ENCODE peak calls at places on chromosomes 3 and 15, in six cellular contexts. E is spleen, B is SK-N-SH, T is mucosa of gallbladder, C is NCI-H524, Y is transverse colon. G is an unnamed sample.
A peak's percentile ranks its signal among the peaks of the same experiment; 100 is the strongest.

GRCh38 chr3:128999104-128999503 is 2.0 kb upstream of the EFCC1 start:
- DNase-seq in B (no peak), E (no peak), Y (no peak), C (no peak), T (no peak), G (no peak)

GRCh38 chr15:72339777-72340177 is 19.8 kb upstream of the CELF6 start:
- DNase-seq in T (no peak), B (peak; percentile 62), C (peak; percentile 56), E (no peak), Y (no peak), G (no peak)

GRCh38 chr15:65558336-65558735 is 28.1 kb downstream of the HACD3 start:
- DNase-seq in Y (no peak), C (no peak), E (no peak), B (no peak), T (no peak), G (no peak)

GRCh38 chr3:126781889-126782491 is 78.0 kb downstream of the CHCHD6 start:
- DNase-seq in T (no peak), E (no peak), Y (no peak), B (peak; percentile 60), C (peak; percentile 44), G (no peak)

GRCh38 chr3:124969963-124970722 is 35.6 kb upstream of the MUC13 start:
- DNase-seq in T (peak; percentile 51), B (no peak), Y (no peak), C (no peak), E (no peak), G (no peak)

GRCh38 chr15:85598203-85598602 is 196.5 kb downstream of the KLHL25 start:
- DNase-seq in Y (no peak), E (no peak), C (no peak), T (no peak), B (no peak), G (no peak)

GRCh38 chr15:60405405-60405804 is 7.6 kb upstream of the ANXA2 start:
- DNase-seq in T (no peak), C (no peak), B (no peak), E (no peak), Y (no peak), G (no peak)

GRCh38 chr15:92158426-92158825 is 235.3 kb upstream of the ST8SIA2 start:
- DNase-seq in Y (no peak), T (peak; percentile 39), B (no peak), E (no peak), C (no peak), G (no peak)

GRCh38 chr15:31328425-31328998 is 1.9 kb downstream of the KLF13 start:
- DNase-seq in C (no peak), B (peak; percentile 72), T (no peak), E (peak; percentile 93), Y (no peak), G (no peak)

GRCh38 chr15:49621327-49622210 is 721 bp downstream of the DTWD1 start:
- DNase-seq in E (no peak), T (no peak), B (peak; percentile 9), C (peak; percentile 58), Y (no peak), G (no peak)

GRCh38 chr15:91853501-91853967 is at the start of gene SLCO3A1:
- DNase-seq in Y (peak; percentile 79), C (peak; percentile 63), B (peak; percentile 91), E (no peak), T (peak; percentile 69), G (peak; percentile 44)

GRCh38 chr3:102980379-102980726 is 545.5 kb downstream of the ZPLD1 start:
- DNase-seq in T (no peak), C (no peak), E (no peak), B (no peak), Y (no peak), G (no peak)

GRCh38 chr3:106425021-106425420 is 556.2 kb upstream of the CBLB start:
- DNase-seq in T (no peak), Y (no peak), B (no peak), E (no peak), C (no peak), G (no peak)

GRCh38 chr3:45987368-45988099 is 8.1 kb downstream of the FYCO1 start:
- DNase-seq in C (no peak), T (peak; percentile 69), E (no peak), B (no peak), Y (no peak), G (peak; percentile 88)

GRCh38 chr3:157807286-157807685 is 298.9 kb downstream of the SHOX2 start:
- DNase-seq in B (no peak), E (no peak), Y (no peak), T (no peak), C (no peak), G (no peak)

GRCh38 chr3:171190668-171191067 is 164.1 kb upstream of the SLC2A2 start:
- DNase-seq in E (no peak), C (no peak), Y (no peak), B (no peak), T (no peak), G (no peak)

GRCh38 chr3:40680685-40681657 is 156.2 kb downstream of the ZNF621 start:
- DNase-seq in B (no peak), Y (no peak), C (peak; percentile 38), E (no peak), T (no peak), G (no peak)

GRCh38 chr3:18527691-18528090 is 102.6 kb upstream of the SATB1 start:
- DNase-seq in B (no peak), T (no peak), E (no peak), Y (no peak), C (peak; percentile 74), G (no peak)

GRCh38 chr3:17110665-17111396 is 226.1 kb downstream of the PLCL2 start:
- DNase-seq in Y (no peak), E (no peak), C (no peak), B (no peak), T (no peak), G (no peak)

GRCh38 chr15:70152070-70152480 is 54.4 kb upstream of the TLE3 start:
- DNase-seq in C (no peak), E (no peak), T (peak; percentile 63), B (no peak), Y (no peak), G (no peak)

GRCh38 chr15:49238342-49238741 is 68.3 kb downstream of the GALK2 start:
- DNase-seq in Y (no peak), T (no peak), C (peak; percentile 60), E (no peak), B (peak; percentile 44), G (no peak)

GRCh38 chr3:50571486-50571885 is 2.2 kb downstream of the HEMK1 start:
- DNase-seq in B (no peak), Y (no peak), E (peak; percentile 79), C (no peak), T (no peak), G (no peak)

G was measured in gastrocnemius medialis.